ENCODE peak calls at places on chromosome 11, in four cellular contexts. S, I, Y and N are unnamed samples.

GRCh38 chr11:46413755-46414465 is 22.3 kb upstream of the CHRM4 start:
- DNase-seq in S (no peak), I (no peak), Y (no peak), N (no peak)

GRCh38 chr11:75706260-75706729 is 11.3 kb upstream of the MOGAT2 start:
- DNase-seq in S (peak), I (peak), Y (peak), N (peak)

GRCh38 chr11:69342588-69343330 is 48.8 kb downstream of the MYEOV start:
- DNase-seq in S (no peak), I (no peak), Y (no peak), N (peak)

GRCh38 chr11:61828629-61829407 is 718 bp downstream of the FADS2 start:
- DNase-seq in S (no peak), I (peak), Y (peak), N (peak)

GRCh38 chr11:65711785-65712632 is at the start of gene KAT5:
- DNase-seq in S (peak), I (peak), Y (peak), N (peak)

GRCh38 chr11:134792044-134792443 is 380.0 kb upstream of the B3GAT1 start:
- DNase-seq in S (no peak), I (no peak), Y (no peak), N (no peak)

GRCh38 chr11:112227002-112227401 is 774 bp downstream of the PTS start:
- DNase-seq in S (no peak), I (peak), Y (no peak), N (no peak)

GRCh38 chr11:72222907-72223614 is 1.5 kb upstream of the INPPL1 start:
- DNase-seq in S (peak), I (peak), Y (peak), N (peak)

GRCh38 chr11:83294208-83294607 is 8.0 kb upstream of the CCDC90B start:
- DNase-seq in S (no peak), I (no peak), Y (no peak), N (no peak)

GRCh38 chr11:83680351-83680750 is 394.2 kb upstream of the CCDC90B start:
- DNase-seq in S (no peak), I (no peak), Y (no peak), N (no peak)

GRCh38 chr11:78560826-78561484 is 13.7 kb downstream of the NARS2 start:
- DNase-seq in S (no peak), I (peak), Y (no peak), N (no peak)

GRCh38 chr11:114397349-114397982 is 2.8 kb downstream of the C11orf71 start:
- DNase-seq in S (no peak), I (no peak), Y (no peak), N (no peak)

GRCh38 chr11:104873252-104873651 is 25.0 kb downstream of the CASP12 start:
- DNase-seq in S (no peak), I (no peak), Y (no peak), N (no peak)

GRCh38 chr11:116193321-116194114 is 579.3 kb downstream of the BUD13 start:
- DNase-seq in S (no peak), I (peak), Y (no peak), N (peak)

GRCh38 chr11:74543991-74544390 is 48.4 kb upstream of the POLD3 start:
- DNase-seq in S (no peak), I (no peak), Y (no peak), N (peak)

GRCh38 chr11:33779849-33780528 is 5.7 kb upstream of the FBXO3 start:
- DNase-seq in S (no peak), I (peak), Y (no peak), N (no peak)

GRCh38 chr11:57474017-57474750 is 13.9 kb downstream of the RTN4RL2 start:
- DNase-seq in S (no peak), I (no peak), Y (no peak), N (no peak)